ENCODE peak calls at places on chromosomes 1 and 21, in four cellular contexts. One of them, this sample, is unnamed.

GRCh38 chr1:6801998-6802397 is 16.7 kb downstream of the CAMTA1 start:
- DNase-seq in CD8-positive, alpha-beta T cell: no peak
- DNase-seq in lower lobe of right lung: no peak
- DNase-seq in GM23338: no peak
- DNase-seq in this sample: no peak

GRCh38 chr21:36749935-36750578 is 51.1 kb downstream of the SIM2 start:
- DNase-seq in CD8-positive, alpha-beta T cell: no peak
- DNase-seq in lower lobe of right lung: no peak
- DNase-seq in GM23338: peak
- DNase-seq in this sample: no peak

GRCh38 chr1:100458925-100459814 is 78.8 kb upstream of the GPR88 start:
- DNase-seq in CD8-positive, alpha-beta T cell: peak
- DNase-seq in lower lobe of right lung: peak
- DNase-seq in GM23338: peak
- DNase-seq in this sample: peak

GRCh38 chr1:93081716-93082115 is 2.6 kb downstream of the MTF2 start:
- DNase-seq in CD8-positive, alpha-beta T cell: no peak
- DNase-seq in lower lobe of right lung: no peak
- DNase-seq in GM23338: no peak
- DNase-seq in this sample: no peak

GRCh38 chr1:24704411-24705259 is 40.6 kb upstream of the CLIC4 start:
- DNase-seq in CD8-positive, alpha-beta T cell: no peak
- DNase-seq in lower lobe of right lung: no peak
- DNase-seq in GM23338: peak
- DNase-seq in this sample: no peak

GRCh38 chr1:233293556-233294446 is 1.7 kb downstream of the PCNX2 start:
- DNase-seq in CD8-positive, alpha-beta T cell: no peak
- DNase-seq in lower lobe of right lung: no peak
- DNase-seq in GM23338: peak
- DNase-seq in this sample: no peak

GRCh38 chr21:40707271-40707670 is 139.7 kb downstream of the DSCAM start:
- DNase-seq in CD8-positive, alpha-beta T cell: no peak
- DNase-seq in lower lobe of right lung: no peak
- DNase-seq in GM23338: no peak
- DNase-seq in this sample: no peak

GRCh38 chr1:87292684-87293493 is 35.8 kb upstream of the LMO4 start:
- DNase-seq in CD8-positive, alpha-beta T cell: peak
- DNase-seq in lower lobe of right lung: no peak
- DNase-seq in GM23338: peak
- DNase-seq in this sample: no peak

GRCh38 chr1:213988639-213989070 is 882 bp downstream of the PROX1 start:
- DNase-seq in CD8-positive, alpha-beta T cell: no peak
- DNase-seq in lower lobe of right lung: no peak
- DNase-seq in GM23338: peak
- DNase-seq in this sample: no peak

GRCh38 chr1:183038913-183039312 is 15.7 kb downstream of the LAMC1 start:
- DNase-seq in CD8-positive, alpha-beta T cell: no peak
- DNase-seq in lower lobe of right lung: no peak
- DNase-seq in GM23338: no peak
- DNase-seq in this sample: no peak
- H3K4me3 ChIP-seq in CD8-positive, alpha-beta T cell: no peak
- H3K4me3 ChIP-seq in lower lobe of right lung: no peak
- H3K4me3 ChIP-seq in GM23338: no peak
- H3K4me3 ChIP-seq in this sample: no peak

DNA sequence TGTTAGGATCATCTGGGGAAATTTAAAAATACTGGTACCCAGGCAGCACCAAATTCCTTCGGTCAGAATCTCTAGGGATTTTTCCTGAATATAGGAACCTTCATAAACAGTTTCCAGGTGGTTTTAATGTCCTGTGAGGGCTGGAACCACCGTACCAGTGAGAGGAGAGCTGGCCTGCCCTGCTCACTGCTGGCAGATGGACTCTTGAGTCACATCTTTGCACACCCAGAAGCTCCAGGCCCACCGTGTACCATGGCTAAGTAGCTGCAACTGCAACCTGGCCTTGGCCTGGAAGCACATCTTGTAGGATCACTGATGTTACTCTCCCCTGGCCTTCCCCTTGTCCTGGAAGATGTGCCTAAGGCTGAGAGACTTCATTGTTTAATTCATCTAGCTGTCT is 181.5 kb downstream of the DISC1 start:
- DNase-seq in CD8-positive, alpha-beta T cell: no peak
- DNase-seq in lower lobe of right lung: no peak
- DNase-seq in GM23338: no peak
- DNase-seq in this sample: no peak
- H3K27ac ChIP-seq in CD8-positive, alpha-beta T cell: no peak
- H3K27ac ChIP-seq in lower lobe of right lung: no peak
- H3K27ac ChIP-seq in GM23338: no peak
- H3K27ac ChIP-seq in this sample: no peak

GRCh38 chr1:165409957-165410356 is 35.0 kb downstream of the RXRG start:
- DNase-seq in CD8-positive, alpha-beta T cell: no peak
- DNase-seq in lower lobe of right lung: no peak
- DNase-seq in GM23338: no peak
- DNase-seq in this sample: no peak

GRCh38 chr1:165407398-165407797 is 37.5 kb downstream of the RXRG start:
- DNase-seq in CD8-positive, alpha-beta T cell: no peak
- DNase-seq in lower lobe of right lung: no peak
- DNase-seq in GM23338: no peak
- DNase-seq in this sample: no peak

GRCh38 chr1:165411396-165411795 is 33.5 kb downstream of the RXRG start:
- DNase-seq in CD8-positive, alpha-beta T cell: no peak
- DNase-seq in lower lobe of right lung: no peak
- DNase-seq in GM23338: peak
- DNase-seq in this sample: no peak

GRCh38 chr1:165403835-165404482 is 41.0 kb downstream of the RXRG start:
- DNase-seq in CD8-positive, alpha-beta T cell: no peak
- DNase-seq in lower lobe of right lung: peak
- DNase-seq in GM23338: peak
- DNase-seq in this sample: no peak

DNA sequence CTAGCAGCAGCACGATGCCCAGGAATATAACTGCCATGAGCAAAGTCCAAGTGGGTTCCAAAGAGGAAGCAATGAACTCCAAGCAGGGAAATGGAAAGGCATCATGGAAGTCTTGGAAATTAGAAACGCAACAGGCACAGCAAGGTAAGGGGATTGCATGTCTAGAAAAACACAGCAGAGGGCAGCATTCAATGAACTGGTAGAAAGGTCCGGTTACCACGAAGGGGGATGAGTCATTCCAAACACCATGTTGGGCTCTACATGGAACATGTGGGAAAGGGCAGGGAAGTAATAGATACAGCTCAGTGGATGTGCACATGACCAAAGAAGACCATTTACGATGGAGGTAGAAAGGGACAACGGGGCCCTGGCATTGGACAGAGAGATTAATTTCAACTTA is 36.4 kb downstream of the RXRG start:
- DNase-seq in CD8-positive, alpha-beta T cell: no peak
- DNase-seq in lower lobe of right lung: no peak
- DNase-seq in GM23338: peak
- DNase-seq in this sample: no peak
- TF ChIP-seq CTCF in CD8-positive, alpha-beta T cell: no peak
- TF ChIP-seq CTCF in lower lobe of right lung: peak
- TF ChIP-seq CTCF in GM23338: peak
- TF ChIP-seq CTCF in this sample: peak

GRCh38 chr1:162565460-162565859 is 3.9 kb downstream of the UAP1 start:
- DNase-seq in CD8-positive, alpha-beta T cell: no peak
- DNase-seq in lower lobe of right lung: no peak
- DNase-seq in GM23338: no peak
- DNase-seq in this sample: no peak
- H3K4me3 ChIP-seq in CD8-positive, alpha-beta T cell: no peak
- H3K4me3 ChIP-seq in lower lobe of right lung: no peak
- H3K4me3 ChIP-seq in GM23338: no peak
- H3K4me3 ChIP-seq in this sample: no peak

DNA sequence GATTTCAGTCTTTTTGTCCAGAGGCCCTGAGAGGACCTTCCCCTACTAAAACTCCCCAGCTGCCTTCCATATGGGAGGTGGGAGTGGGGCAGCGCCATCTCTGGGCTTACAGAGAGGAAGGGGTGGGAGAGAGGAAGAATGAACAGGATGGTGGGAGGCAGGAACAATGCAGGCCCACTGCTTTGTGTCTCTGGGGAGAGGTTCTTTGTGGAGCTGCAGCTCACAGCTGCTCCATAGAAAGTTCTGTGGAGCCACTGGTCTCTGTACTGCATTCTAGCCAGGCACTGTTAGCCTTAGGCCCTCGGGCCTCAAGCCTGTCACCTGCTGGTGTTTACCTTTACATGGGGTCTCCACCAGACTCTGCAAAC is 43.7 kb upstream of the A3GALT2 start:
- DNase-seq in CD8-positive, alpha-beta T cell: no peak
- DNase-seq in lower lobe of right lung: no peak
- DNase-seq in GM23338: no peak
- DNase-seq in this sample: no peak
- H3K27ac ChIP-seq in CD8-positive, alpha-beta T cell: no peak
- H3K27ac ChIP-seq in lower lobe of right lung: peak
- H3K27ac ChIP-seq in GM23338: no peak
- H3K27ac ChIP-seq in this sample: peak

GRCh38 chr1:27508139-27508665 is 18.2 kb upstream of the WASF2 start:
- DNase-seq in CD8-positive, alpha-beta T cell: no peak
- DNase-seq in lower lobe of right lung: peak
- DNase-seq in GM23338: peak
- DNase-seq in this sample: no peak
- TF ChIP-seq CTCF in CD8-positive, alpha-beta T cell: no peak
- TF ChIP-seq CTCF in lower lobe of right lung: no peak
- TF ChIP-seq CTCF in GM23338: peak
- TF ChIP-seq CTCF in this sample: peak

GRCh38 chr1:29708818-29709710 is 472.7 kb downstream of the PTPRU start:
- DNase-seq in CD8-positive, alpha-beta T cell: no peak
- DNase-seq in lower lobe of right lung: no peak
- DNase-seq in GM23338: peak
- DNase-seq in this sample: no peak
- H3K4me3 ChIP-seq in CD8-positive, alpha-beta T cell: no peak
- H3K4me3 ChIP-seq in lower lobe of right lung: no peak
- H3K4me3 ChIP-seq in GM23338: no peak
- H3K4me3 ChIP-seq in this sample: no peak

GRCh38 chr1:8706995-8707396 is 110.4 kb downstream of the RERE start:
- DNase-seq in CD8-positive, alpha-beta T cell: no peak
- DNase-seq in lower lobe of right lung: no peak
- DNase-seq in GM23338: peak
- DNase-seq in this sample: no peak
- H3K27ac ChIP-seq in CD8-positive, alpha-beta T cell: no peak
- H3K27ac ChIP-seq in lower lobe of right lung: no peak
- H3K27ac ChIP-seq in GM23338: peak
- H3K27ac ChIP-seq in this sample: peak

GRCh38 chr1:55143686-55144085 is 71.5 kb downstream of the USP24 start:
- DNase-seq in CD8-positive, alpha-beta T cell: no peak
- DNase-seq in lower lobe of right lung: no peak
- DNase-seq in GM23338: peak
- DNase-seq in this sample: no peak
- TF ChIP-seq CTCF in CD8-positive, alpha-beta T cell: no peak
- TF ChIP-seq CTCF in lower lobe of right lung: no peak
- TF ChIP-seq CTCF in GM23338: peak
- TF ChIP-seq CTCF in this sample: no peak